ENCODE peak calls at places on chromosomes 5 and 9, in seven cellular contexts. J is HepG2, F is transverse colon, I is uterus, B is tibial nerve, X is IMR-90, O is body of pancreas. K is an unnamed sample.
A peak's percentile ranks its signal among the peaks of the same experiment; 100 is the strongest.

GRCh38 chr5:50853151-50853550 is 186.7 kb downstream of the PARP8 start:
- DNase-seq in F (peak; percentile 21), O (no peak), I (no peak), X (no peak), B (no peak), J (no peak), K (no peak)

GRCh38 chr5:68259696-68260095 is 44.1 kb downstream of the PIK3R1 start:
- DNase-seq in J (no peak), O (no peak), F (no peak), X (no peak), I (no peak), B (no peak), K (no peak)

GRCh38 chr5:113068559-113068958 is 92.0 kb downstream of the DCP2 start:
- DNase-seq in F (no peak), I (no peak), J (no peak), B (no peak), X (peak; percentile 82), O (no peak), K (no peak)

GRCh38 chr5:85648495-85648894 is 969.2 kb upstream of the COX7C start:
- DNase-seq in J (no peak), X (no peak), F (no peak), I (no peak), B (no peak), O (no peak), K (no peak)

GRCh38 chr9:18325337-18326011 is 148.5 kb upstream of the ADAMTSL1 start:
- DNase-seq in O (no peak), X (no peak), F (no peak), J (peak; percentile 5), I (no peak), B (no peak), K (peak; percentile 52)

GRCh38 chr9:137459147-137459600 is at the start of gene NSMF:
- DNase-seq in X (peak; percentile 86), J (peak; percentile 77), F (peak; percentile 97), B (peak; percentile 92), I (peak; percentile 93), O (peak; percentile 97), K (peak; percentile 98)

GRCh38 chr5:66554211-66554610 is 42.0 kb upstream of the MAST4 start:
- DNase-seq in I (no peak), O (no peak), X (no peak), J (no peak), F (peak; percentile 9), B (no peak), K (no peak)

GRCh38 chr9:112971415-112971814 is 40.6 kb downstream of the ZNF883 start:
- DNase-seq in O (no peak), X (peak; percentile 1), I (no peak), J (peak; percentile 5), F (peak; percentile 9), B (no peak), K (no peak)

GRCh38 chr9:120434532-120434931 is 145.4 kb downstream of the CDK5RAP2 start:
- DNase-seq in B (no peak), X (peak; percentile 93), F (no peak), J (no peak), O (no peak), I (no peak), K (no peak)

GRCh38 chr5:115847290-115847689 is 5.6 kb downstream of the AP3S1 start:
- DNase-seq in J (no peak), I (no peak), B (no peak), F (no peak), O (no peak), X (no peak), K (no peak)

GRCh38 chr9:107872457-107873192 is 383.1 kb upstream of the KLF4 start:
- DNase-seq in F (no peak), I (no peak), J (no peak), O (no peak), X (no peak), B (no peak), K (no peak)

GRCh38 chr9:114487607-114488300 is 17.5 kb downstream of the WHRN start:
- DNase-seq in B (no peak), F (peak; percentile 73), I (peak; percentile 58), X (peak; percentile 69), O (peak; percentile 69), J (peak; percentile 71), K (peak; percentile 69)

GRCh38 chr9:92728831-92729734 is 35.5 kb downstream of the BICD2 start:
- DNase-seq in O (peak; percentile 1), X (peak; percentile 20), B (no peak), I (no peak), J (peak; percentile 16), F (peak; percentile 52), K (no peak)

GRCh38 chr5:55324815-55325418 is 17.1 kb downstream of the MTREX start:
- DNase-seq in J (peak; percentile 49), X (peak; percentile 58), B (no peak), I (no peak), O (no peak), F (no peak), K (no peak)

GRCh38 chr9:136983611-136984314 is 970 bp downstream of the LCNL1 start:
- DNase-seq in X (no peak), J (no peak), O (no peak), F (no peak), B (no peak), I (no peak), K (no peak)

GRCh38 chr5:177496111-177497010 is 1.0 kb downstream of the PDLIM7 start:
- DNase-seq in F (peak; percentile 65), B (peak; percentile 48), O (peak; percentile 70), X (peak; percentile 94), J (peak; percentile 85), I (peak; percentile 93), K (no peak)

GRCh38 chr5:57841671-57842375 is 359.2 kb upstream of the ACTBL2 start:
- DNase-seq in X (peak; percentile 96), B (no peak), O (no peak), J (no peak), I (no peak), F (no peak), K (no peak)

GRCh38 chr9:96157675-96158074 is 144.3 kb downstream of the HSD17B3 start:
- DNase-seq in F (no peak), X (no peak), I (no peak), O (no peak), J (no peak), B (no peak), K (no peak)

GRCh38 chr9:137017791-137018497 is 10.1 kb downstream of the ABCA2 start:
- DNase-seq in F (no peak), X (no peak), O (no peak), J (no peak), I (no peak), B (no peak), K (no peak)

GRCh38 chr9:124551472-124552339 is 44.5 kb upstream of the NR5A1 start:
- DNase-seq in I (no peak), B (no peak), O (peak; percentile 32), J (peak; percentile 53), X (peak; percentile 73), F (peak; percentile 42), K (no peak)

GRCh38 chr5:73893813-73894212 is 267.8 kb downstream of the ARHGEF28 start:
- DNase-seq in B (no peak), O (no peak), J (no peak), I (no peak), F (no peak), X (no peak), K (no peak)

GRCh38 chr5:169945831-169946261 is 34.4 kb downstream of the INSYN2B start:
- DNase-seq in F (no peak), X (peak; percentile 95), O (no peak), J (no peak), I (no peak), B (no peak), K (no peak)

GRCh38 chr9:2420488-2421056 is 201.0 kb upstream of the VLDLR start:
- DNase-seq in J (no peak), B (no peak), O (no peak), X (no peak), I (no peak), F (no peak), K (no peak)

GRCh38 chr5:176352116-176352878 is 9.3 kb downstream of the KIAA1191 start:
- DNase-seq in B (no peak), F (no peak), O (no peak), I (no peak), J (no peak), X (peak; percentile 44), K (no peak)
- H3K36me3 ChIP-seq in B (peaks cover 29% of the 10 kb centered on the region), F (no peaks in the 10 kb centered on the region), O (peaks cover 31% of the 10 kb centered on the region), I (no peaks in the 10 kb centered on the region), J (peaks cover 41% of the 10 kb centered on the region), X (peaks cover 72% of the 10 kb centered on the region), K (no peaks in the 10 kb centered on the region)

GRCh38 chr5:134005415-134006118 is 792 bp upstream of the VDAC1 start:
- DNase-seq in B (no peak), O (no peak), I (no peak), X (no peak), F (peak; percentile 52), J (no peak), K (peak; percentile 54)

GRCh38 chr5:134004626-134005414 is at the start of gene VDAC1:
- DNase-seq in B (peak; percentile 50), J (no peak), F (peak; percentile 81), O (peak; percentile 77), X (peak; percentile 88), I (peak; percentile 75), K (peak; percentile 80)

GRCh38 chr5:134001938-134002731 is 2.6 kb downstream of the VDAC1 start:
- DNase-seq in F (no peak), J (no peak), I (no peak), B (no peak), X (no peak), O (no peak), K (no peak)

GRCh38 chr5:134003064-134003956 is 1.5 kb downstream of the VDAC1 start:
- DNase-seq in X (no peak), J (no peak), I (no peak), B (no peak), O (no peak), F (no peak), K (no peak)

DNA sequence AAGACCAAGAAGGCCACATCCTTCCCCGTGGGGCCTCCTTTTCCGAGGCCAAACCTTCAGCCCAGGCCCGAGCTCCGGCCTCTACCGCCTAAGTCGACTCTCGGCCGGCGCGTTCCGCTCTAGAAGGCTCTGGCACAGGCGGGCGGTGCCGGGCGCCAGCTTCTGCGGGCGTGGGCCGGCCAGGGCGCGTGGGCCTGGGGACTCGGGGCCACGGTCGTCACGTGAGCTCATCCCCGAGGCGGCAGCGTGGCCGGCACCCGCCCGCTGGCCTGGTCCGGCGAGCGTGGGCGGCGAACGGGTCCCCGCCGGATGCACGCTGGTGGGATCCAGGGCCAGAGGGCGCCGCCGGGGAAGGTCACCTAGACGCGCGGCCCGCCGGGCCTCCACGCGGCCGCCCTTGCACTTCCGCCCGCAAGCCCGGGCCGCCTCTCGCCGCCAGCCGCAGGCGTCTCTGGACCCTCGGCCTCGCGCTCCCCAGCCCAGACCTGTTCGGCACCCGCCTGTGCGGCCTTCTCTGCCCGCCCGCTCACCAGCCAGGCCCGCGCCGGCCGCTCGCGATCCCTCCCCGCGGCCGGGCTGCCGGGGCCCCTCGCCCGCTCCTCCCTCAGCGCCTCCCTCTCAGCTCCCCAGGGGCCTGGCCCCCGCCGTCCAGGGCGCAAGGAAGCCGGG is 684 bp downstream of the VDAC1 start:
- DNase-seq in X (peak; percentile 42), B (no peak), I (peak; percentile 39), F (peak; percentile 60), O (peak; percentile 50), J (no peak), K (peak; percentile 76)
- TF ChIP-seq POLR2A in X (peak; percentile 66), B (peak; percentile 1), I (no peak), F (no peak), O (no peak), J (no peak), K (peak; percentile 36)

GRCh38 chr5:16461026-16461425 is 4.6 kb downstream of the ZNF622 start:
- DNase-seq in X (peak; percentile 70), F (no peak), I (no peak), O (no peak), B (no peak), J (no peak), K (no peak)
- H3K36me3 ChIP-seq in X (peaks cover 21% of the 10 kb centered on the region), F (no peaks in the 10 kb centered on the region), I (no peaks in the 10 kb centered on the region), O (peaks cover 7% of the 10 kb centered on the region), B (peaks cover 8% of the 10 kb centered on the region), J (peaks cover 16% of the 10 kb centered on the region), K (peaks cover 63% of the 10 kb centered on the region)

GRCh38 chr5:99187611-99188010 is 258.8 kb upstream of the CHD1 start:
- DNase-seq in X (no peak), J (no peak), F (no peak), B (no peak), I (no peak), O (no peak), K (no peak)
- TF ChIP-seq POLR2A in X (no peak), J (no peak), F (no peak), B (no peak), I (no peak), O (no peak), K (no peak)